ENCODE peak calls at places on chromosomes 12 and 14, in six cellular contexts. T, C, K, U, O and N are unnamed samples.
A peak's percentile ranks its signal among the peaks of the same experiment; 100 is the strongest.

GRCh38 chr14:55580401-55581010 is 499 bp downstream of the KTN1 start:
- DNase-seq in O (peak; percentile 61), T (peak; percentile 46), U (peak; percentile 53), K (peak; percentile 63), C (no peak), N (no peak)

GRCh38 chr14:55026441-55026792 is 482 bp downstream of the WDHD1 start:
- DNase-seq in C (no peak), U (no peak), T (no peak), O (no peak), K (no peak), N (no peak)

GRCh38 chr12:61250303-61250702 is 1009.9 kb upstream of the USP15 start:
- DNase-seq in C (no peak), U (no peak), T (no peak), K (no peak), O (no peak), N (no peak)

GRCh38 chr12:75603475-75603874 is 92.1 kb upstream of the KRR1 start:
- DNase-seq in T (no peak), C (no peak), O (no peak), K (no peak), U (no peak), N (peak; percentile 38)

GRCh38 chr14:75831971-75832370 is 149.8 kb downstream of the TGFB3 start:
- DNase-seq in C (no peak), O (no peak), T (no peak), U (no peak), K (no peak), N (peak; percentile 31)

GRCh38 chr12:64187370-64187769 is 34.7 kb downstream of the KICS2 start:
- DNase-seq in C (no peak), U (no peak), K (no peak), T (no peak), O (no peak), N (peak; percentile 65)

GRCh38 chr12:30582943-30583342 is 112.7 kb downstream of the IPO8 start:
- DNase-seq in T (no peak), O (no peak), U (no peak), K (no peak), C (no peak), N (no peak)

GRCh38 chr14:75742867-75743266 is 81.8 kb downstream of the TTLL5 start:
- DNase-seq in U (no peak), O (no peak), K (no peak), C (no peak), T (no peak), N (no peak)

GRCh38 chr12:47783821-47784819 is 11.1 kb downstream of the SLC48A1 start:
- DNase-seq in C (no peak), T (no peak), U (no peak), K (no peak), O (no peak), N (no peak)

GRCh38 chr12:546265-546919 is 86.7 kb downstream of the B4GALNT3 start:
- DNase-seq in K (no peak), C (no peak), T (no peak), U (no peak), O (no peak), N (no peak)

GRCh38 chr12:121637231-121637914 is 11.0 kb downstream of the ORAI1 start:
- DNase-seq in U (no peak), K (no peak), O (peak; percentile 42), C (no peak), T (peak; percentile 88), N (no peak)

GRCh38 chr14:54225457-54225856 is 171.3 kb upstream of the CDKN3 start:
- DNase-seq in T (no peak), U (no peak), K (no peak), O (no peak), C (no peak), N (no peak)

GRCh38 chr14:64845878-64846277 is 33.8 kb downstream of the SPTB start:
- DNase-seq in K (no peak), U (no peak), O (no peak), C (no peak), T (no peak), N (no peak)

GRCh38 chr14:73786942-73787759 is 64.5 kb upstream of the PTGR2 start:
- DNase-seq in K (peak; percentile 78), C (no peak), O (peak; percentile 56), T (no peak), U (peak; percentile 62), N (no peak)

GRCh38 chr12:131736807-131737484 is 26.1 kb downstream of the SFSWAP start:
- DNase-seq in U (no peak), T (no peak), K (no peak), C (no peak), O (no peak), N (peak; percentile 49)

GRCh38 chr12:113940357-113940756 is 25.8 kb downstream of the RBM19 start:
- DNase-seq in C (no peak), T (no peak), K (no peak), O (no peak), U (no peak), N (no peak)

GRCh38 chr12:10395390-10395998 is 5.7 kb upstream of the KLRK1 start:
- DNase-seq in K (no peak), O (no peak), C (no peak), U (no peak), T (no peak), N (peak; percentile 76)

GRCh38 chr12:66409195-66409871 is 107.0 kb downstream of the HELB start:
- DNase-seq in O (no peak), C (peak; percentile 8), U (no peak), K (no peak), T (no peak), N (peak; percentile 85)

GRCh38 chr14:72495668-72496067 is 398.2 kb downstream of the DPF3 start:
- DNase-seq in C (no peak), O (no peak), T (no peak), U (no peak), K (no peak), N (peak; percentile 38)

GRCh38 chr14:99041820-99042174 is 230.2 kb downstream of the BCL11B start:
- DNase-seq in U (no peak), C (no peak), T (no peak), O (no peak), K (no peak), N (no peak)

GRCh38 chr12:89236748-89237428 is 115.4 kb downstream of the DUSP6 start:
- DNase-seq in O (no peak), U (no peak), K (no peak), T (no peak), C (no peak), N (peak; percentile 70)

GRCh38 chr12:132719141-132719953 is 8.7 kb downstream of the PGAM5 start:
- DNase-seq in C (no peak), U (no peak), T (no peak), K (no peak), O (no peak), N (no peak)

GRCh38 chr14:70567791-70568190 is 32.7 kb downstream of the MED6 start:
- DNase-seq in O (no peak), C (no peak), U (no peak), T (peak; percentile 7), K (no peak), N (peak; percentile 53)